ENCODE peak calls at places on chromosome 15, in seven cellular contexts. W is colonic mucosa, D is fibroblast of the aortic adventitia, Y is mammary epithelial cell, M is body of pancreas, Q is right atrium auricular region, L is GM12865. G is an unnamed sample.
A peak's percentile ranks its signal among the peaks of the same experiment; 100 is the strongest.

GRCh38 chr15:68672781-68673205 is 94.0 kb downstream of the CORO2B start:
- DNase-seq in W (no peak), D (peak; percentile 16), Y (no peak), M (no peak), Q (no peak), L (no peak), G (no peak)

GRCh38 chr15:71103102-71103676 is 12.1 kb upstream of the THSD4 start:
- DNase-seq in W (no peak), D (peak; percentile 80), Y (peak; percentile 69), M (peak; percentile 30), Q (peak; percentile 54), L (peak; percentile 80), G (peak; percentile 82)

GRCh38 chr15:32704343-32705076 is 13.3 kb upstream of the GREM1 start:
- DNase-seq in W (no peak), D (peak; percentile 70), Y (no peak), M (no peak), Q (no peak), L (no peak), G (no peak)

GRCh38 chr15:50523736-50524318 is 22.6 kb downstream of the USP50 start:
- DNase-seq in W (no peak), D (peak; percentile 82), Y (no peak), M (no peak), Q (no peak), L (no peak), G (no peak)

GRCh38 chr15:57556040-57556439 is 35.7 kb upstream of the MYZAP start:
- DNase-seq in W (no peak), D (no peak), Y (no peak), M (no peak), Q (no peak), L (no peak), G (no peak)

GRCh38 chr15:69824075-69824876 is 273.4 kb downstream of the TLE3 start:
- DNase-seq in W (no peak), D (no peak), Y (no peak), M (no peak), Q (no peak), L (no peak), G (no peak)

GRCh38 chr15:65773386-65774111 is 18.5 kb downstream of the DENND4A start:
- DNase-seq in W (peak; percentile 47), D (no peak), Y (no peak), M (no peak), Q (no peak), L (peak; percentile 84), G (no peak)

GRCh38 chr15:61835476-61836106 is 224.7 kb downstream of the VPS13C start:
- DNase-seq in W (peak; percentile 61), D (peak; percentile 72), Y (peak; percentile 33), M (peak; percentile 74), Q (peak; percentile 71), L (peak; percentile 54), G (peak; percentile 25)

GRCh38 chr15:69862540-69862939 is 235.2 kb downstream of the TLE3 start:
- DNase-seq in W (no peak), D (no peak), Y (no peak), M (no peak), Q (no peak), L (no peak), G (no peak)

GRCh38 chr15:60392986-60393811 is 4.6 kb downstream of the ANXA2 start:
- DNase-seq in W (peak; percentile 85), D (peak; percentile 98), Y (peak; percentile 100), M (peak; percentile 73), Q (peak; percentile 88), L (no peak), G (peak; percentile 100)

GRCh38 chr15:26971303-26972018 is 480 bp downstream of the GABRG3 start:
- DNase-seq in W (no peak), D (no peak), Y (no peak), M (no peak), Q (no peak), L (no peak), G (no peak)

GRCh38 chr15:80152896-80153876 is at the start of gene FAH:
- DNase-seq in W (peak; percentile 51), D (peak; percentile 57), Y (peak; percentile 63), M (peak; percentile 38), Q (no peak), L (peak; percentile 73), G (peak; percentile 44)

GRCh38 chr15:98647026-98647773 is 1.1 kb upstream of the IGF1R start:
- DNase-seq in W (peak; percentile 76), D (peak; percentile 56), Y (peak; percentile 47), M (peak; percentile 88), Q (no peak), L (peak; percentile 73), G (peak; percentile 67)

GRCh38 chr15:45126535-45127158 is 3.0 kb downstream of the DUOXA1 start:
- DNase-seq in W (peak; percentile 45), D (peak; percentile 34), Y (peak; percentile 35), M (peak; percentile 54), Q (no peak), L (peak; percentile 34), G (peak; percentile 55)
- TF ChIP-seq CTCF in W (peak; percentile 70), D (peak; percentile 66), Y (peak; percentile 90), M (peak; percentile 52), Q (no peak), L (peak; percentile 56), G (peak; percentile 68)

GRCh38 chr15:45197512-45197911 is 9.7 kb upstream of the SHF start:
- DNase-seq in W (no peak), D (no peak), Y (no peak), M (no peak), Q (no peak), L (no peak), G (peak; percentile 80)
- H3K4me3 ChIP-seq in W (no peak overlapping the region), D (no peak overlapping the region), Y (peak overlapping the region; percentile 48), M (no peak overlapping the region), Q (no peak overlapping the region), L (peak overlapping the region; percentile 62), G (no peak overlapping the region)

DNA sequence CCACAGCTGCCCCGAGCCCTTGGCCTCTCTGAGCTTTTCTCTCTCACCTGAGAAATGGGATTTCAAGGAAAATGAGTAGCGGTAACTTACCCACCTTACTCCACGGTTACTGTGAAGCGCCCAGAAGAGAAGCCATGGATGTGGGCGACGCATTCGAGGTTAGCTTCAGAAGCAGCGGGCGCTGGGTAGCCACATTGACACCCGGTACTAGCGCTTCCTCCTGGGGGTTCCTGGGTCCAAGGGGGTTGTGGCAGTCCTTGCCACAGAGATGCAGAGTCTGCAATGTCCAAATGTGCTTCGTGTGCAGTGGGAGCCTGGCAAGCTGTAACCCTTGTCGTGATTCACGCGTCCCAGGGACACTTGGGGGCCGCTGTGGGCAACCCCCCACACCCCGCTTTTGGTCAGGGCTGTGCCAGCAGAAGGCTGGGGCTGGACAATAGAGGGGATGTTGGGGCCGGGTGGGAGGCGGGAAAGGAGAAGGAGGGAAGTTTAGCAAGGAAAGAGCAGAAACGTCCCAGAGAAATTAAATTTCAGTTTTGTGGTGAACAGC is 41.4 kb upstream of the FURIN start:
- DNase-seq in W (no peak), D (no peak), Y (no peak), M (no peak), Q (no peak), L (no peak), G (no peak)
- TF ChIP-seq CTCF in W (no peak), D (no peak), Y (no peak), M (no peak), Q (no peak), L (no peak), G (no peak)

GRCh38 chr15:92896543-92896942 is 3.6 kb upstream of the CHD2 start:
- DNase-seq in W (no peak), D (no peak), Y (no peak), M (no peak), Q (no peak), L (no peak), G (peak; percentile 33)
- H3K4me3 ChIP-seq in W (no peak overlapping the region), D (no peak overlapping the region), Y (no peak overlapping the region), M (no peak overlapping the region), Q (no peak overlapping the region), L (no peak overlapping the region), G (no peak overlapping the region)

DNA sequence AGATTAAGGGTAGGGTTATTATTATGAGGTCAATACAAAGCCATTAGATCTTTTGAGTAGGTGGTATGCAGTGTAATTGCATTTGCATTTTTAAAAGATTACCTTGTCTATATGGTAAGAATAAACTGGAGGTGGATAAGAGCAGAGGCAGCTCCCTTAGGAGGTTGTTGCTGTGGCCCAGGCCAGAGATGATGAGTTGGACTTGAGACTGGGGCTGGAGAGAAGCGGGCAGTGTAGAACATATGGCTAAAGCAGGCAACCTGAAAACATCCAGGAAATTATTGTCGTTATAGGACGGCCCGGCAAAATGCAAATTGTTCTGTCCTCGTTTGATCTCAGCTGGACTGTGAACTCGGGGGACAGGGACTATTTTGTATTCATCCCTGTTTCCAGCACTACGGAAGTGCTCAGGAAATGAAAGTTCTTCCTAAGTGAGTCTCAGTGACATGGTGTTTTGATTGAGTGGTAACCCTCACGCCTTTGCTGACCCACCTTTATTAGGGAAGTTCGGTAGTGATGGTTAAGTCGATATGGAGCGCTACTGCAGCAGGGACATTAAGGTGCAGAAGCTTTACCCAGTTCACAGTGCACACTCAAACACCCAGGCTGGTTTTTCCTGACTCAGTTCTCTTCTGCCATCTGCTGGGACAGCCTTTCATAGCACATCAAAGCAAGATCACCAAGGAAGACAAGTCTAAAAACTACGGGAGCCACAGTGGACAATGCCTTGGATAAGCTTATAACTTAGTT is 27.2 kb upstream of the VPS33B start:
- DNase-seq in W (peak; percentile 72), D (peak; percentile 78), Y (peak; percentile 58), M (peak; percentile 81), Q (peak; percentile 71), L (peak; percentile 77), G (peak; percentile 65)
- TF ChIP-seq CTCF in W (peak; percentile 61), D (peak; percentile 82), Y (peak; percentile 52), M (peak; percentile 68), Q (peak; percentile 28), L (peak; percentile 67), G (peak; percentile 79)

DNA sequence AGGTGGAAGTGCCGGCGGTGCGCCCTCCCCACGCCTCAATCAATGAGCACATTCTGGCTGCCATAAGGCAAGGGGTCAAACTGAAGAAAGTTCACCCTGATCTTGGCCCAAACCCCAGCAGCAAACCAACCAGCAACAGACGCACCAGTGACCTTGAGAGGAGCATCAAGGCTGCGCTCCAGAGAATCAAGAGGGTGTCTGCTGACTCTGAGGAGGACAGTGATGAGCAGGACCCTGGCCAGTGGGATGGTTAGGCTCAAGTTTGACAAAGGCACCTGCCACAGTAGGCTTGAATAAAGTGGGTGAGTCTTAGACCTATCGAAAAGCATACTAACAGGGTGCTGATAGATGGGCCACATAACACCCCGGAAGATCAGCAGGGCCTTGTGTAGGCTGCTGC is 23.9 kb downstream of the WHAMM start:
- DNase-seq in W (no peak), D (no peak), Y (no peak), M (no peak), Q (peak; percentile 23), L (no peak), G (no peak)
- H3K4me3 ChIP-seq in W (no peak overlapping the region), D (no peak overlapping the region), Y (no peak overlapping the region), M (no peak overlapping the region), Q (no peak overlapping the region), L (no peak overlapping the region), G (no peak overlapping the region)

DNA sequence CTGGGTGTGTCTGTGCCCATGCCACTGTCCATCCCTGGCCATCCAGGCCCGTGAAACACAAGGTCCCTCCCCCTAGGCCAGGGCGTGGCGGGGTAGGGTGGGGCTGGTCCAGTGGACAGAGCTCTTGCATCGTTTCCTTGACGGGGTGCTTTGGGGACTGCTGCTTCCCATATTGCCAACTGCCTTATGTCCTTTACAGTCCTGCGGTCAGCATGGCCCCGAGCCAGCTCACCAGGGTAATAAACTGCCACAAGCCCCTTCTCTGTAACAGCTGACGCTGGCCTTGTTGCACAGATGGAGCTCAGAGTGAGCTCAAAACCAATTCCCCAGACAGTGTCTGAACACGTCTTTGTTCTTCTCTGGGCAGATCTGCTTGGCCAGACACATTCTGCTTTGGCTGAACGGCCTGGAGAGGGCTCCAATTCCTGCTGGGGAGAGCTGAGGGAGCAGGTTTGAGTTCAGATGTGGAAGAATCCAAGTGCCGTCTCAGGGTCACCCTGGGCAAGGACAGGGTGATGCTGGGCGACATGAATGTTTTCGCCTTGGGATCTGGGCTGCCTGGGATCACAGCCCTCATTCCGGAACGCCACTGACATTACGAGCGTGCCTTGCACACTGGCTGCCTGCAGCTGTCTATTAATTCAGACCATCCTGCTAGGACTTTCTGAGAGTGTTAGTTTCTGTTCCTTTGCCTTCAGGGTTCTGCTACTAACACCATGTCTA is 51.5 kb downstream of the RGMA start:
- DNase-seq in W (no peak), D (peak; percentile 68), Y (peak; percentile 56), M (peak; percentile 20), Q (peak; percentile 74), L (no peak), G (peak; percentile 49)
- TF ChIP-seq CTCF in W (no peak), D (peak; percentile 52), Y (no peak), M (no peak), Q (no peak), L (no peak), G (peak; percentile 28)